ENCODE peak calls at places on chromosomes 3 and 15, in nine cellular contexts. One of them, this sample, is unnamed.

GRCh38 chr3:181623924-181624694 is 87.6 kb upstream of the SOX2 start:
- DNase-seq in prostate gland: no peak
- DNase-seq in A549: no peak
- DNase-seq in ovary: no peak
- DNase-seq in heart left ventricle: no peak
- DNase-seq in mammary epithelial cell: peak
- DNase-seq in body of pancreas: no peak
- DNase-seq in psoas muscle: no peak
- DNase-seq in esophagus squamous epithelium: no peak
- DNase-seq in this sample: no peak

GRCh38 chr15:81752974-81753373 is 292.8 kb downstream of the MEX3B start:
- DNase-seq in prostate gland: no peak
- DNase-seq in A549: no peak
- DNase-seq in ovary: no peak
- DNase-seq in heart left ventricle: no peak
- DNase-seq in mammary epithelial cell: no peak
- DNase-seq in body of pancreas: no peak
- DNase-seq in psoas muscle: no peak
- DNase-seq in esophagus squamous epithelium: no peak
- DNase-seq in this sample: no peak

GRCh38 chr3:167251678-167252077 is 128.4 kb downstream of the ZBBX start:
- DNase-seq in prostate gland: no peak
- DNase-seq in A549: no peak
- DNase-seq in ovary: no peak
- DNase-seq in heart left ventricle: no peak
- DNase-seq in mammary epithelial cell: no peak
- DNase-seq in body of pancreas: no peak
- DNase-seq in psoas muscle: no peak
- DNase-seq in esophagus squamous epithelium: no peak
- DNase-seq in this sample: no peak

GRCh38 chr15:64776402-64776786 is 1.0 kb upstream of the RBPMS2 start:
- DNase-seq in prostate gland: no peak
- DNase-seq in A549: no peak
- DNase-seq in ovary: peak
- DNase-seq in heart left ventricle: no peak
- DNase-seq in mammary epithelial cell: no peak
- DNase-seq in body of pancreas: no peak
- DNase-seq in psoas muscle: no peak
- DNase-seq in esophagus squamous epithelium: no peak
- DNase-seq in this sample: peak

GRCh38 chr15:51312754-51313390 is 25.5 kb downstream of the CYP19A1 start:
- DNase-seq in prostate gland: no peak
- DNase-seq in A549: no peak
- DNase-seq in ovary: no peak
- DNase-seq in heart left ventricle: no peak
- DNase-seq in mammary epithelial cell: peak
- DNase-seq in body of pancreas: no peak
- DNase-seq in psoas muscle: no peak
- DNase-seq in esophagus squamous epithelium: no peak
- DNase-seq in this sample: no peak

GRCh38 chr15:40755821-40756220 is 767 bp upstream of the RMDN3 start:
- DNase-seq in prostate gland: no peak
- DNase-seq in A549: no peak
- DNase-seq in ovary: no peak
- DNase-seq in heart left ventricle: no peak
- DNase-seq in mammary epithelial cell: no peak
- DNase-seq in body of pancreas: no peak
- DNase-seq in psoas muscle: no peak
- DNase-seq in esophagus squamous epithelium: no peak
- DNase-seq in this sample: no peak

GRCh38 chr3:51943451-51944391 is 1.6 kb downstream of the PARP3 start:
- DNase-seq in prostate gland: no peak
- DNase-seq in A549: no peak
- DNase-seq in ovary: no peak
- DNase-seq in heart left ventricle: peak
- DNase-seq in mammary epithelial cell: no peak
- DNase-seq in body of pancreas: no peak
- DNase-seq in psoas muscle: no peak
- DNase-seq in esophagus squamous epithelium: no peak
- DNase-seq in this sample: peak

GRCh38 chr3:94246136-94246535 is 183.3 kb downstream of the NSUN3 start:
- DNase-seq in prostate gland: no peak
- DNase-seq in A549: no peak
- DNase-seq in ovary: no peak
- DNase-seq in heart left ventricle: no peak
- DNase-seq in mammary epithelial cell: no peak
- DNase-seq in body of pancreas: no peak
- DNase-seq in psoas muscle: no peak
- DNase-seq in esophagus squamous epithelium: no peak
- DNase-seq in this sample: no peak

GRCh38 chr3:120224249-120224648 is 60.8 kb downstream of the GPR156 start:
- DNase-seq in prostate gland: no peak
- DNase-seq in A549: no peak
- DNase-seq in ovary: no peak
- DNase-seq in heart left ventricle: no peak
- DNase-seq in mammary epithelial cell: no peak
- DNase-seq in body of pancreas: no peak
- DNase-seq in psoas muscle: no peak
- DNase-seq in esophagus squamous epithelium: no peak
- DNase-seq in this sample: no peak

GRCh38 chr15:99253381-99254090 is 2.3 kb downstream of the LRRC28 start:
- DNase-seq in prostate gland: no peak
- DNase-seq in A549: no peak
- DNase-seq in ovary: no peak
- DNase-seq in heart left ventricle: no peak
- DNase-seq in mammary epithelial cell: peak
- DNase-seq in body of pancreas: no peak
- DNase-seq in psoas muscle: no peak
- DNase-seq in esophagus squamous epithelium: no peak
- DNase-seq in this sample: no peak

DNA sequence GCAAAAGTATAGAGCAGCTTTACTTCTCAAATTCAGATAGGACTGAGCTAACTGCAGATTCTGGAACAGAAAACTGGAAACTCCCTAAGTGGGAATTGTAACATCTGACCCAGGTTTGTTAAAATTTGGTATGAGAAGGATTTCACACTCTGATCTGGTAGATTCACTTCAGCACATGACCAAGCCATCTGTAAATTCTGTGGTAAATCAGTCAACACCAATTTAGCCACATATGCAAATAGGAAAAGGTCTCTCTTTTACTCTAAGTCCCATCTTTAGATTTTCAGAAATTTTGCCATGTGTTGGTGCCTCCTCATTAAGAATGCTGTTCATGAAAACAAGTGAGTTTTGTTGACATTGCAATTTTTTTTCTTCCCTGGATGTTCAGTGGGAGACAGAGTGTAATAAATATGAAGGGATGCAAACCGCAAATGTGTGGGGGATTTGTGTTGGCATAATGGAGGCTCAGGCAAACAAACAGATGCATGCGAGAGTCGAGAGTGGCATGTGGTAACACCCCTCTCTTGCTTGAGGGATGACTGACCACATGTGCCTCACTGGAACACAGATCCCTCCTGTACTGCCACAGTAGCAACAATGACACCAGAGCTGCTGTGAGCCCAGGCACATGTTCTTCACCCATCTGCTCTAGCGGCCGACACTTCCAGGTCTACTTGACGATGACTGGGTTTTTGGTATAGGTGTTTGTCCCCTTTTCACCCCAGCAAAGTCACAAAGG is 146.6 kb downstream of the FEZF2 start:
- DNase-seq in prostate gland: no peak
- DNase-seq in A549: no peak
- DNase-seq in ovary: no peak
- DNase-seq in heart left ventricle: no peak
- DNase-seq in mammary epithelial cell: no peak
- DNase-seq in body of pancreas: no peak
- DNase-seq in psoas muscle: no peak
- DNase-seq in esophagus squamous epithelium: no peak
- DNase-seq in this sample: no peak
- H3K27ac ChIP-seq in prostate gland: no peak
- H3K27ac ChIP-seq in A549: no peak
- H3K27ac ChIP-seq in ovary: no peak
- H3K27ac ChIP-seq in heart left ventricle: no peak
- H3K27ac ChIP-seq in mammary epithelial cell: no peak
- H3K27ac ChIP-seq in body of pancreas: no peak
- H3K27ac ChIP-seq in psoas muscle: no peak
- H3K27ac ChIP-seq in esophagus squamous epithelium: no peak
- H3K27ac ChIP-seq in this sample: no peak

GRCh38 chr3:13018561-13019242 is 54.5 kb downstream of the IQSEC1 start:
- DNase-seq in prostate gland: no peak
- DNase-seq in A549: no peak
- DNase-seq in ovary: no peak
- DNase-seq in heart left ventricle: no peak
- DNase-seq in mammary epithelial cell: no peak
- DNase-seq in body of pancreas: no peak
- DNase-seq in psoas muscle: no peak
- DNase-seq in esophagus squamous epithelium: no peak
- DNase-seq in this sample: peak
- H3K4me3 ChIP-seq in prostate gland: no peak
- H3K4me3 ChIP-seq in A549: no peak
- H3K4me3 ChIP-seq in ovary: no peak
- H3K4me3 ChIP-seq in heart left ventricle: no peak
- H3K4me3 ChIP-seq in mammary epithelial cell: no peak
- H3K4me3 ChIP-seq in body of pancreas: no peak
- H3K4me3 ChIP-seq in psoas muscle: peak
- H3K4me3 ChIP-seq in esophagus squamous epithelium: peak
- H3K4me3 ChIP-seq in this sample: no peak

DNA sequence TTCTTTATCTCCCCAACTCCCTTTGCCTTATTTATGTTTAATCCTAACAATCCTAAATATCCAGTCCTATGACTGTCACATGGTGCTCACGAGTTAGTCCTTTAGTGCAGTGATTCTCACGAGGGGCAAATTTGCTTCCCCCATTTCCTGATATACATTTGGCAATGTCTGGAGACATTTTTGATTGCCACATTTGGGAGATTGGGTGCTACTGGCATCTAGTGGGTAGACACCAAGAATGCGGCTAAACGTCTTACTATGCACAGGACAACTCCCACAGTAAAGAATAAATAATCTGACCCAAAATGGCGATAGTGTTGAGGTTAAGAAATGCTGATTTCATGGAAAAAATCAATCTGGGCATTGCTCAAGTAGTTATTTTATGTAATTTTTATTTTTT is 466.5 kb downstream of the ROBO2 start:
- DNase-seq in prostate gland: no peak
- DNase-seq in A549: no peak
- DNase-seq in ovary: no peak
- DNase-seq in heart left ventricle: no peak
- DNase-seq in mammary epithelial cell: no peak
- DNase-seq in body of pancreas: no peak
- DNase-seq in psoas muscle: no peak
- DNase-seq in esophagus squamous epithelium: no peak
- DNase-seq in this sample: no peak
- TF ChIP-seq CTCF in prostate gland: no peak
- TF ChIP-seq CTCF in A549: no peak
- TF ChIP-seq CTCF in ovary: no peak
- TF ChIP-seq CTCF in heart left ventricle: no peak
- TF ChIP-seq CTCF in mammary epithelial cell: no peak
- TF ChIP-seq CTCF in body of pancreas: no peak
- TF ChIP-seq CTCF in psoas muscle: no peak
- TF ChIP-seq CTCF in esophagus squamous epithelium: no peak
- TF ChIP-seq CTCF in this sample: no peak

GRCh38 chr3:194138732-194139084 is 2.8 kb downstream of the HES1 start:
- DNase-seq in prostate gland: no peak
- DNase-seq in A549: no peak
- DNase-seq in ovary: no peak
- DNase-seq in heart left ventricle: no peak
- DNase-seq in mammary epithelial cell: no peak
- DNase-seq in body of pancreas: no peak
- DNase-seq in psoas muscle: no peak
- DNase-seq in esophagus squamous epithelium: no peak
- DNase-seq in this sample: no peak

GRCh38 chr3:194139977-194140351 is 4.0 kb downstream of the HES1 start:
- DNase-seq in prostate gland: no peak
- DNase-seq in A549: no peak
- DNase-seq in ovary: no peak
- DNase-seq in heart left ventricle: no peak
- DNase-seq in mammary epithelial cell: no peak
- DNase-seq in body of pancreas: no peak
- DNase-seq in psoas muscle: no peak
- DNase-seq in esophagus squamous epithelium: no peak
- DNase-seq in this sample: no peak

GRCh38 chr3:194138098-194138474 is 2.1 kb downstream of the HES1 start:
- DNase-seq in prostate gland: no peak
- DNase-seq in A549: no peak
- DNase-seq in ovary: no peak
- DNase-seq in heart left ventricle: no peak
- DNase-seq in mammary epithelial cell: peak
- DNase-seq in body of pancreas: no peak
- DNase-seq in psoas muscle: no peak
- DNase-seq in esophagus squamous epithelium: no peak
- DNase-seq in this sample: no peak

GRCh38 chr3:194140520-194141414 is 4.8 kb downstream of the HES1 start:
- DNase-seq in prostate gland: no peak
- DNase-seq in A549: no peak
- DNase-seq in ovary: peak
- DNase-seq in heart left ventricle: peak
- DNase-seq in mammary epithelial cell: peak
- DNase-seq in body of pancreas: peak
- DNase-seq in psoas muscle: peak
- DNase-seq in esophagus squamous epithelium: no peak
- DNase-seq in this sample: peak

GRCh38 chr3:194139085-194139976 is 3.4 kb downstream of the HES1 start:
- DNase-seq in prostate gland: peak
- DNase-seq in A549: no peak
- DNase-seq in ovary: peak
- DNase-seq in heart left ventricle: no peak
- DNase-seq in mammary epithelial cell: peak
- DNase-seq in body of pancreas: no peak
- DNase-seq in psoas muscle: peak
- DNase-seq in esophagus squamous epithelium: no peak
- DNase-seq in this sample: no peak
- H3K27ac ChIP-seq in prostate gland: peak
- H3K27ac ChIP-seq in A549: peak
- H3K27ac ChIP-seq in ovary: peak
- H3K27ac ChIP-seq in heart left ventricle: peak
- H3K27ac ChIP-seq in mammary epithelial cell: peak
- H3K27ac ChIP-seq in body of pancreas: peak
- H3K27ac ChIP-seq in psoas muscle: peak
- H3K27ac ChIP-seq in esophagus squamous epithelium: peak
- H3K27ac ChIP-seq in this sample: peak

DNA sequence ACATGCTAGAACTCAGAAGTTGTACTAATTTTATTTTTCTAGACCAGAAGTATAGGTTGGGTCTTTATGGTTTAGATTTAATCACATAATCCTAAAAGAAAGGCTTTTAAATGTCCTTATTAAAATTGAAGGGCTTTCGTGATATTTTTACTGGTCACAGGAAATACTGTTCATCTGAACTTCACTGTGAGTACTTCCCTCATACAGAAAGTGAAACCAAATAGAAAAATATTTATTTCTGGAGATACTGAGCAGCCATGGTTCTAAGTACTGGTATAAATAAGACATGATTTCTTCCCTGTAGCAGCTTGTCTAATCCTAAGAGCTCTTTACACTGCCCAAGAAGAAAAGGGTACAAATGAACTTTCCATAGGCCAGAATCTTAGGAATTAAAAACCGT is 2.0 kb downstream of the SNRK start:
- DNase-seq in prostate gland: no peak
- DNase-seq in A549: no peak
- DNase-seq in ovary: no peak
- DNase-seq in heart left ventricle: no peak
- DNase-seq in mammary epithelial cell: no peak
- DNase-seq in body of pancreas: no peak
- DNase-seq in psoas muscle: no peak
- DNase-seq in esophagus squamous epithelium: no peak
- DNase-seq in this sample: no peak
- H3K4me3 ChIP-seq in prostate gland: peak
- H3K4me3 ChIP-seq in A549: no peak
- H3K4me3 ChIP-seq in ovary: peak
- H3K4me3 ChIP-seq in heart left ventricle: peak
- H3K4me3 ChIP-seq in mammary epithelial cell: peak
- H3K4me3 ChIP-seq in body of pancreas: peak
- H3K4me3 ChIP-seq in psoas muscle: peak
- H3K4me3 ChIP-seq in esophagus squamous epithelium: peak
- H3K4me3 ChIP-seq in this sample: peak